ENCODE peak calls at places on chromosomes 2 and 18, in eight cellular contexts. Q is foreskin fibroblast, O is tibial artery, D is AG09319, A is pancreas, Z is psoas muscle, F is tibial nerve, H is progenitor cell of endocrine pancreas. C is an unnamed sample.

GRCh38 chr2:170250584-170250983 is 72.6 kb downstream of the MYO3B start:
- DNase-seq in Q (no peak), O (no peak), D (no peak), A (no peak), Z (no peak), F (no peak), H (no peak), C (no peak)

GRCh38 chr2:23563673-23564617 is 179.0 kb downstream of the KLHL29 start:
- DNase-seq in Q (peak; percentile 91), O (peak; percentile 85), D (peak; percentile 58), A (peak; percentile 56), Z (peak; percentile 76), F (peak; percentile 55), H (peak; percentile 25), C (no peak)

GRCh38 chr2:43642363-43642762 is 5.3 kb downstream of the PLEKHH2 start:
- DNase-seq in Q (no peak), O (no peak), D (no peak), A (no peak), Z (no peak), F (no peak), H (no peak), C (no peak)

GRCh38 chr2:98786179-98786578 is 55.2 kb upstream of the MGAT4A start:
- DNase-seq in Q (no peak), O (no peak), D (no peak), A (no peak), Z (no peak), F (no peak), H (no peak), C (no peak)

GRCh38 chr18:28175047-28175929 is 1.6 kb downstream of the CDH2 start:
- DNase-seq in Q (no peak), O (no peak), D (no peak), A (peak; percentile 10), Z (peak; percentile 16), F (no peak), H (peak; percentile 64), C (peak; percentile 14)

GRCh38 chr2:223901311-223901710 is 43.8 kb downstream of the WDFY1 start:
- DNase-seq in Q (no peak), O (no peak), D (no peak), A (no peak), Z (no peak), F (no peak), H (no peak), C (no peak)

GRCh38 chr2:64322433-64322832 is 131.5 kb upstream of the LGALSL start:
- DNase-seq in Q (no peak), O (no peak), D (no peak), A (no peak), Z (no peak), F (no peak), H (no peak), C (no peak)

GRCh38 chr18:39244242-39244641 is 1678.6 kb upstream of the CELF4 start:
- DNase-seq in Q (no peak), O (no peak), D (no peak), A (no peak), Z (no peak), F (no peak), H (no peak), C (no peak)

GRCh38 chr18:32770181-32770650 is 2.6 kb downstream of the KLHL14 start:
- DNase-seq in Q (no peak), O (no peak), D (no peak), A (peak; percentile 13), Z (no peak), F (no peak), H (peak; percentile 19), C (peak; percentile 17)

GRCh38 chr18:13036622-13037320 is 45.6 kb downstream of the CEP192 start:
- DNase-seq in Q (no peak), O (no peak), D (no peak), A (no peak), Z (no peak), F (no peak), H (no peak), C (no peak)

GRCh38 chr2:67455219-67456142 is 58.3 kb downstream of the ETAA1 start:
- DNase-seq in Q (no peak), O (no peak), D (no peak), A (no peak), Z (no peak), F (no peak), H (no peak), C (no peak)

GRCh38 chr2:69216535-69217332 is 170.3 kb downstream of the GFPT1 start:
- DNase-seq in Q (peak; percentile 52), O (no peak), D (no peak), A (no peak), Z (no peak), F (no peak), H (no peak), C (no peak)

DNA sequence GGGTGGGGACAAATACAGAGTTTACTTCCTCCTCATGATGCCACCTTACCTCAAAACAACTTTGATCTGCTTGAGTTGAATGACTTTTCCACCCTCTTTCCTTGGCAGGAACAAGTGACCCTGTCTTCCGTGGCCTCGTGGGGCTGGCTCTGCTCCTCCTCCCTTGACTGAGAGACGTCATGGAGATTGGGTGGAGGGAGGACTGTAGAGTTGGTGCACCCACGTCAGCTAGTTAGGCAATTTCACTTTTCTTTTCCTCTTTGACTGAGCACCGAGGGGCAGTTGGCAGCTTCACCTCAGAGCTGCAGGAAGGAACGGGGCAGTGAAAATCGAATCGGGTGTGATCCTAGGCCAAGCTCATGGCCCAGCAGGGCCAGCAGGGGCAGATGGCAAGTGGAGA is at the start of gene SP140:
- DNase-seq in Q (no peak), O (peak; percentile 39), D (no peak), A (no peak), Z (no peak), F (no peak), H (no peak), C (peak; percentile 76)
- TF ChIP-seq CTCF in Q (no peak), O (no peak), D (no peak), A (no peak), Z (no peak), F (no peak), H (no peak), C (no peak)

GRCh38 chr2:232537079-232537478 is 2.4 kb upstream of the CHRNG start:
- DNase-seq in Q (no peak), O (no peak), D (no peak), A (no peak), Z (no peak), F (no peak), H (no peak), C (no peak)
- TF ChIP-seq CTCF in Q (peak; percentile 14), O (no peak), D (peak; percentile 4), A (no peak), Z (peak; percentile 53), F (no peak), H (peak; percentile 49), C (peak; percentile 24)

DNA sequence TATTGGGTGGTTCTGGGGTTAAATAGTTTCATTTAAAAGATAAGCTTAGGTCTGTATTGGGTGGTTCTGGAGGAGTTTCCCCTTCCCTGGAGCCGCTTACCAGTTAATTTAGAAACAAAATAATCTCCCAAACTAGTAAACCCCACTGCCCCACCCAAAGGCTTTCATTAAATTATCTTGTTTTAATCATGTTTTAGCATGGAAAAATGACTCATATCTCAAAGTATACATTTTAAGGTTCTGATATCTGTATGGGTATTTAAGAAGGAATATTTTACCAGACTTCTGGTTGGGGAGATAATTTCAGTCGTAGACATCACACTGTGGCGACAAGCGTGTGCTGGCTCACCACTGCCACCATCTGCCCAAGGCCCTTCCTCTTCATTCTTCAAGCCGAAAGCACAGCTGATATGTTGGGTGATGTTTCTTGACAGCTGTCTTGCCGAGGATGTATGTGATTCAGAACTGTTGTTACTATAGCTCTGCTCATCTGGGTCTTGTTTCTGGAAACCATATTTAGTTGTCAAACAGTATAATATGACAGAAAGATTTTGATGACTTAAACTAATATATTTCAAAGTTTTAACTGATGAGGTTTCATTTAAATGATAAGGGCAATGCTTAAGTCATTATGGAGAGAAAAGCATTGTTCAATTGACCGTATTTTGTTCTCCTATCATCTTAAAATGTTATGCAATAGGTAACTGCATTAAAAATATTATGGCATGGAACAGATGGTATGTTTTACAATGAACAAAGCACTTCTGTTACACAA is 5.1 kb downstream of the FIGLA start:
- DNase-seq in Q (no peak), O (no peak), D (no peak), A (no peak), Z (no peak), F (no peak), H (no peak), C (peak; percentile 41)
- TF ChIP-seq CTCF in Q (peak; percentile 48), O (no peak), D (peak; percentile 24), A (no peak), Z (peak; percentile 22), F (no peak), H (peak; percentile 45), C (peak; percentile 69)

GRCh38 chr2:46653539-46653938 is 174.2 kb downstream of the TMEM247 start:
- DNase-seq in Q (no peak), O (no peak), D (no peak), A (no peak), Z (no peak), F (no peak), H (no peak), C (no peak)
- TF ChIP-seq CTCF in Q (no peak), O (no peak), D (no peak), A (no peak), Z (no peak), F (no peak), H (no peak), C (no peak)

GRCh38 chr2:141517180-141517851 is 613.5 kb downstream of the LRP1B start:
- DNase-seq in Q (no peak), O (no peak), D (no peak), A (no peak), Z (no peak), F (no peak), H (no peak), C (no peak)

GRCh38 chr2:141508806-141509595 is 621.8 kb downstream of the LRP1B start:
- DNase-seq in Q (peak; percentile 21), O (no peak), D (no peak), A (no peak), Z (no peak), F (no peak), H (no peak), C (no peak)

GRCh38 chr2:141517852-141518421 is 612.9 kb downstream of the LRP1B start:
- DNase-seq in Q (no peak), O (no peak), D (no peak), A (no peak), Z (no peak), F (no peak), H (no peak), C (no peak)

GRCh38 chr2:141515931-141516330 is 614.9 kb downstream of the LRP1B start:
- DNase-seq in Q (no peak), O (no peak), D (no peak), A (no peak), Z (no peak), F (no peak), H (no peak), C (no peak)

DNA sequence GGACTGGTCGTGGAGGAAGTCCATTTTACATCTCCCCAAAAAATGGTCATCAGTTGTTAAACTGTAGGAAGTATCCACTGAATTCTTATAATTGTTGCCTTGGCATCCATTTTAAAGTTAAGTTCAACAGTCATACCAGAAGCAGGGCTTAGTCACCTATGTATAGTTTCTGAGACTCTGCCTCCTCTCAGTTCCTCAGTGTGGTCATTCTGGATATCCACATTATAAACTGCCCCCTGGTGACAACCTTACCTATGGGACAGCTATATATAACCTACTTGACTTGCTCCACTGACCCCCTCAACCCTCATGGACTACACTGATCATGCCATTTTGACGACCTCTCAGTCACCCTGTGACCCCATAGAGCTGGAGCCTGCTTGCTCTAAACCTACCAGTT is 617.0 kb downstream of the LRP1B start:
- DNase-seq in Q (no peak), O (no peak), D (no peak), A (no peak), Z (no peak), F (no peak), H (no peak), C (peak; percentile 28)
- TF ChIP-seq CTCF in Q (no peak), O (no peak), D (no peak), A (no peak), Z (no peak), F (no peak), H (no peak), C (no peak)

C was measured in GM10248.